ENCODE peak calls at places on chromosome 12, in seven cellular contexts. R is CD8-positive, alpha-beta T cell; B is lung; G is heart right ventricle; J is ovary; N is effector memory CD4-positive, alpha-beta T cell; W is spleen. P is an unnamed sample. For H3K27me3 and H3K4me1, the result is how much of the 10 kb centered on the place peaks cover.

GRCh38 chr12:77943466-77943865 is 112.8 kb downstream of the NAV3 start:
- DNase-seq in R (no peak), B (no peak), G (no peak), J (no peak), N (no peak), W (no peak), P (no peak)

GRCh38 chr12:29212682-29213397 is 63.8 kb downstream of the FAR2 start:
- DNase-seq in R (no peak), B (no peak), G (peak), J (no peak), N (no peak), W (no peak), P (no peak)

GRCh38 chr12:66767454-66768002 is 88.7 kb upstream of the GRIP1 start:
- DNase-seq in R (no peak), B (no peak), G (no peak), J (no peak), N (no peak), W (no peak), P (no peak)

GRCh38 chr12:15011162-15011561 is 38.3 kb downstream of the PDE6H start:
- DNase-seq in R (no peak), B (no peak), G (no peak), J (no peak), N (no peak), W (no peak), P (no peak)

GRCh38 chr12:53097207-53097563 is 282 bp upstream of the IGFBP6 start:
- DNase-seq in R (no peak), B (no peak), G (no peak), J (peak), N (no peak), W (no peak), P (no peak)

GRCh38 chr12:119206348-119207075 is 27.8 kb downstream of the HSPB8 start:
- DNase-seq in R (no peak), B (no peak), G (no peak), J (no peak), N (no peak), W (no peak), P (no peak)

GRCh38 chr12:6450091-6450868 is 1.6 kb upstream of the TAPBPL start:
- DNase-seq in R (no peak), B (no peak), G (no peak), J (no peak), N (no peak), W (no peak), P (no peak)

GRCh38 chr12:26608706-26609105 is 224.3 kb downstream of the ITPR2 start:
- DNase-seq in R (no peak), B (no peak), G (no peak), J (no peak), N (no peak), W (no peak), P (no peak)

GRCh38 chr12:54579696-54580333 is 8.6 kb downstream of the PPP1R1A start:
- DNase-seq in R (peak), B (peak), G (peak), J (peak), N (peak), W (peak), P (peak)

GRCh38 chr12:132955094-132955932 is 793 bp downstream of the ZNF605 start:
- DNase-seq in R (no peak), B (peak), G (peak), J (peak), N (no peak), W (peak), P (no peak)

GRCh38 chr12:98750511-98750910 is 105.4 kb downstream of the APAF1 start:
- DNase-seq in R (no peak), B (no peak), G (no peak), J (no peak), N (no peak), W (no peak), P (no peak)

GRCh38 chr12:122350444-122350843 is 72.0 kb downstream of the CLIP1 start:
- DNase-seq in R (no peak), B (no peak), G (peak), J (no peak), N (no peak), W (no peak), P (no peak)

GRCh38 chr12:53591301-53592206 is 34.6 kb downstream of the ATF7 start:
- DNase-seq in R (no peak), B (no peak), G (no peak), J (no peak), N (no peak), W (no peak), P (no peak)

GRCh38 chr12:52464921-52465320 is 8.7 kb downstream of the KRT6C start:
- DNase-seq in R (no peak), B (no peak), G (no peak), J (no peak), N (no peak), W (no peak), P (no peak)

GRCh38 chr12:16112626-16113560 is 164.6 kb downstream of the SLC15A5 start:
- DNase-seq in R (no peak), B (no peak), G (peak), J (no peak), N (no peak), W (no peak), P (no peak)

GRCh38 chr12:23949212-23950010 is at the start of gene SOX5:
- DNase-seq in R (no peak), B (peak), G (peak), J (peak), N (no peak), W (no peak), P (no peak)

GRCh38 chr12:110222433-110222832 is 58.6 kb upstream of the ATP2A2 start:
- DNase-seq in R (no peak), B (no peak), G (no peak), J (no peak), N (no peak), W (no peak), P (no peak)

GRCh38 chr12:5176058-5176457 is 132.4 kb downstream of the KCNA5 start:
- DNase-seq in R (no peak), B (no peak), G (no peak), J (no peak), N (no peak), W (no peak), P (no peak)

GRCh38 chr12:49962861-49963765 is 1.4 kb downstream of the AQP5 start:
- DNase-seq in R (no peak), B (peak), G (peak), J (no peak), N (no peak), W (peak), P (no peak)

GRCh38 chr12:117035287-117035686 is 63.9 kb downstream of the TESC start:
- DNase-seq in R (no peak), B (no peak), G (no peak), J (no peak), N (no peak), W (peak), P (no peak)

GRCh38 chr12:117033382-117034045 is 65.7 kb downstream of the TESC start:
- DNase-seq in R (no peak), B (no peak), G (no peak), J (peak), N (no peak), W (peak), P (peak)

GRCh38 chr12:117034691-117035090 is 64.5 kb downstream of the TESC start:
- DNase-seq in R (no peak), B (no peak), G (no peak), J (no peak), N (no peak), W (peak), P (no peak)

GRCh38 chr12:117032593-117033381 is 66.4 kb downstream of the TESC start:
- DNase-seq in R (no peak), B (no peak), G (no peak), J (peak), N (no peak), W (peak), P (no peak)

GRCh38 chr12:117034249-117034648 is 65.0 kb downstream of the TESC start:
- DNase-seq in R (no peak), B (no peak), G (no peak), J (no peak), N (no peak), W (peak), P (no peak)
- H3K27me3 ChIP-seq in R (under half), B (under half), G (under half), J (under half), N (under half), W (under half), P (under half)

DNA sequence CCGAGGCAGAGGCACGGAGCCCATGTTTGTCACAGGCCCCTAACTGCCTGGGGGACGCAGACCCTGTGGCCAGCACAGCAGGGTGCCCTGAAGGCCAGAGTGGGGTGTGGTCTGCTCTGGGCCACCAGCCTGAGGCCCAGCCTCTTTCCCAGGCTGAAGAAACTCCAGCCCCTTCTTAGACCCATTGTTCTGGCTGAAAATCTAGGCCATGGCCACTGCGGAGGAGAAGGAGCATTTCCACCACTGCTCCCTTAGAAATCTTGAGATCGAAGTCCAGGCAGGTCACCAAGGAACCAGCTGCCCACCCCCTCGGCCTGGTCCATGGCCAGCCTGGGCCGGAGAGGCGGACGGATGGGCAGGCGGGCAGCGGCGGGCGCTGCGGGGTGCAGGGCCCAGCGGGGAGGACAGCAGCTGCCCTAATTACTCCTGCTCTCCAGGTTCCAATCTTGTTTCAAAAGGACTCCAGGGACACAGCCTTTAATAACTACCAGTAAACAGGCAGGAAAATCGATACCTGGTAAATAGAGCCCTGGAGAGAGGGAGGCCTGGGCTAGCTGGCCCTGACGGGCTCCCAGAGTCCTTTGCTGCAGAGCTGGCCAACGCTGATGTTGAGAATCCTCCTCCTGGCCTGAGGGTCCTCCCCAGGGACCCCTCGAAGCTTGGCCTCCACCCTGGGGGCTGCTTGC is 15.0 kb downstream of the DTX1 start:
- DNase-seq in R (no peak), B (no peak), G (no peak), J (no peak), N (no peak), W (no peak), P (no peak)
- H3K27ac ChIP-seq in R (no peak), B (no peak), G (peak), J (no peak), N (no peak), W (peak), P (no peak)

DNA sequence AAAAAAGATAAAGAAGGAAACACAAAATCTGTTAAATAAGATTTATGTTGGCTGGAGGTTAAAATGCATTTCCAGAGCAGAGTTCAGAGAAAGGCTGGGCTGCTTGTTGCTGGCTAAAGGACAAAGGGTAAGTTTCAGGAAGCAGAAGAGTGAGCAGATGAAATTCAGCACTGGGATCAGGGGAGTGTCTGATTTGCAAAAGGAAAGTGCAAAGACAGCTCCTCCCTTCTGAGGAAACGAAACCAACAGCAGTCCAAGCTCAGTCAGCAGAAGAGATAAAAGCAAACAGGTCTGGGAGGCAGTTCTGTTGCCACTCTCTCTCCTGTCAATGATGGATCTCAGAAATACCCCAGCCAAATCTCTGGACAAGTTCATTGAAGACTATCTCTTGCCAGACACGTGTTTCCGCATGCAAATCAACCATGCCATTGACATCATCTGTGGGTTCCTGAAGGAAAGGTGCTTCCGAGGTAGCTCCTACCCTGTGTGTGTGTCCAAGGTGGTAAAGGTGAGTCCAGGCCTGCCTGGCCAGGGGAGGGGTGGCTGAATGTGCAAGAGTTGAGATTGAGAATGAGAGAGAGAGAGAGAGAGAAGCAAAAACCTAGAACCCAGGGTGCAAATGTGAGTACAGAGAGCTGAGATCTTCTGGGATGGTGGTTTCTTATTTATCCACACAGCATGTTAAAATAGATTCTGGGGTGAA is at the start of gene OAS1:
- DNase-seq in R (no peak), B (peak), G (peak), J (no peak), N (no peak), W (no peak), P (no peak)
- H3K4me1 ChIP-seq in R (under half), B (under half), G (under half), J (under half), N (under half), W (half or more), P (under half)

GRCh38 chr12:106084759-106085158 is 54.0 kb downstream of the NUAK1 start:
- DNase-seq in R (no peak), B (no peak), G (no peak), J (no peak), N (no peak), W (no peak), P (no peak)
- H3K27me3 ChIP-seq in R (under half), B (under half), G (under half), J (under half), N (under half), W (under half), P (under half)

GRCh38 chr12:95978351-95978750 is 17.8 kb downstream of the HAL start:
- DNase-seq in R (no peak), B (no peak), G (no peak), J (no peak), N (no peak), W (no peak), P (no peak)

GRCh38 chr12:95975491-95975890 is 20.7 kb downstream of the HAL start:
- DNase-seq in R (no peak), B (no peak), G (no peak), J (no peak), N (no peak), W (no peak), P (no peak)

GRCh38 chr12:95974358-95974757 is 21.8 kb downstream of the HAL start:
- DNase-seq in R (no peak), B (no peak), G (no peak), J (no peak), N (no peak), W (no peak), P (no peak)

GRCh38 chr12:95977764-95978305 is 18.3 kb downstream of the HAL start:
- DNase-seq in R (no peak), B (no peak), G (no peak), J (no peak), N (no peak), W (no peak), P (no peak)

DNA sequence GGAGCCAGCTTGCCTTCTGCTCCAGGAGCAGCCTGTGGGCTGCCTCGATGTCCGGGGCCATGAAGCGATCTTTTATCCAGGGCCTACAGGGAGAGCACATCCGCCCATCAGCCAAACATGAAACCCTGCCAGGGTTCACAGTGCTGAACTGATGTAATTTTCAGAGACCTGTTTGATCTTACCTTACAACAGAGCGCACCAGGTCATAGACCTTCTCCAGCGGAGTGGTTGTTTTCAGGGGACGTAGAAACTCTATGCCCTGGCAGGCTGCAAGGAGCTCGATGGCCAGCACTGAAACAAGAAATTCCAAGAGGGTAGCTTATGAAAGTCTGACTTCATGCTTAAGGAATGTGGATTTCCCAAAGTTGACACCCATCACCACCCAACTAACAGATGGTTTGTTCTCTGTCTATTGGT is 19.7 kb downstream of the HAL start:
- DNase-seq in R (no peak), B (no peak), G (no peak), J (no peak), N (no peak), W (no peak), P (no peak)
- H3K27ac ChIP-seq in R (no peak), B (no peak), G (no peak), J (no peak), N (no peak), W (no peak), P (no peak)

P was measured in gastrocnemius medialis.